ENCODE peak calls at places on chromosome 13, in nine cellular contexts. K, I, L, A, S, O, W, T and C are unnamed samples.

GRCh38 chr13:95858286-95859075 is 181.5 kb downstream of the DNAJC3 start:
- DNase-seq in T (no peak), L (no peak), S (no peak), W (no peak), O (peak; percentile 55), A (no peak), K (no peak), I (no peak), C (no peak)

GRCh38 chr13:90233933-90234672 is 1113.4 kb upstream of the MIR17HG start:
- DNase-seq in I (no peak), A (no peak), K (no peak), L (no peak), W (no peak), T (no peak), O (no peak), S (no peak), C (no peak)

GRCh38 chr13:27014406-27015359 is 156.9 kb downstream of the USP12 start:
- DNase-seq in T (no peak), A (no peak), K (no peak), W (no peak), I (no peak), L (no peak), O (no peak), S (no peak), C (no peak)

GRCh38 chr13:112715715-112716460 is 26.1 kb downstream of the ATP11A start:
- DNase-seq in S (no peak), K (no peak), T (no peak), W (no peak), A (peak; percentile 45), O (no peak), L (peak; percentile 20), I (no peak), C (no peak)

GRCh38 chr13:50893211-50893852 is 16.3 kb upstream of the RNASEH2B start:
- DNase-seq in A (no peak), W (no peak), S (peak; percentile 87), I (no peak), T (no peak), K (no peak), L (no peak), O (peak; percentile 19), C (no peak)

GRCh38 chr13:22517544-22517943 is 663.2 kb upstream of the SGCG start:
- DNase-seq in T (no peak), S (no peak), O (no peak), I (no peak), A (no peak), L (no peak), K (no peak), W (no peak), C (no peak)

GRCh38 chr13:46040763-46041162 is 11.8 kb downstream of the ZC3H13 start:
- DNase-seq in S (no peak), K (no peak), I (no peak), O (no peak), W (no peak), A (no peak), T (no peak), L (no peak), C (no peak)

GRCh38 chr13:24274452-24274971 is 34.9 kb upstream of the C1QTNF9 start:
- DNase-seq in L (peak; percentile 60), A (no peak), W (no peak), I (no peak), O (peak; percentile 59), S (no peak), K (no peak), T (no peak), C (no peak)

GRCh38 chr13:34894756-34895155 is 47.3 kb upstream of the NBEA start:
- DNase-seq in L (no peak), O (no peak), I (no peak), K (no peak), W (no peak), S (no peak), T (no peak), A (no peak), C (no peak)

GRCh38 chr13:42696191-42696590 is 85.2 kb upstream of the FAM216B start:
- DNase-seq in O (peak; percentile 80), L (no peak), W (no peak), S (no peak), I (no peak), T (no peak), A (no peak), K (no peak), C (no peak)

GRCh38 chr13:74695021-74695800 is 561.0 kb upstream of the KLF12 start:
- DNase-seq in T (no peak), A (no peak), S (no peak), O (no peak), I (no peak), L (no peak), W (no peak), K (no peak), C (no peak)

GRCh38 chr13:50224534-50224933 is 209.3 kb downstream of the KCNRG start:
- DNase-seq in A (no peak), I (no peak), W (no peak), T (no peak), L (no peak), O (peak; percentile 51), K (no peak), S (peak; percentile 90), C (no peak)

GRCh38 chr13:112697756-112698655 is 8.2 kb downstream of the ATP11A start:
- DNase-seq in K (no peak), A (peak; percentile 59), L (no peak), O (peak; percentile 44), S (no peak), W (no peak), T (no peak), I (no peak), C (no peak)

GRCh38 chr13:47809411-47809810 is 191.7 kb downstream of the SUCLA2 start:
- DNase-seq in W (no peak), I (no peak), K (no peak), L (no peak), T (no peak), S (no peak), A (no peak), O (no peak), C (no peak)

GRCh38 chr13:26498524-26499208 is 58.8 kb upstream of the WASF3 start:
- DNase-seq in W (no peak), O (peak; percentile 43), I (no peak), A (peak; percentile 47), T (no peak), S (no peak), L (no peak), K (no peak), C (no peak)

GRCh38 chr13:97231118-97231831 is 9.1 kb downstream of the MBNL2 start:
- DNase-seq in A (no peak), S (no peak), W (no peak), L (peak; percentile 29), O (no peak), K (no peak), I (no peak), T (no peak), C (no peak)

GRCh38 chr13:29684441-29684840 is 89.0 kb upstream of the SLC7A1 start:
- DNase-seq in I (no peak), K (no peak), O (peak; percentile 34), W (no peak), S (no peak), T (no peak), A (no peak), L (no peak), C (no peak)

GRCh38 chr13:73248711-73249580 is 190.1 kb downstream of the KLF5 start:
- DNase-seq in W (peak; percentile 61), A (no peak), I (peak; percentile 74), S (no peak), L (no peak), T (peak; percentile 4), K (no peak), O (peak; percentile 63), C (no peak)

GRCh38 chr13:61880576-61881283 is 465.1 kb upstream of the PCDH20 start:
- DNase-seq in K (no peak), A (no peak), T (peak; percentile 34), W (no peak), O (peak; percentile 5), L (no peak), S (peak; percentile 71), I (no peak), C (no peak)

DNA sequence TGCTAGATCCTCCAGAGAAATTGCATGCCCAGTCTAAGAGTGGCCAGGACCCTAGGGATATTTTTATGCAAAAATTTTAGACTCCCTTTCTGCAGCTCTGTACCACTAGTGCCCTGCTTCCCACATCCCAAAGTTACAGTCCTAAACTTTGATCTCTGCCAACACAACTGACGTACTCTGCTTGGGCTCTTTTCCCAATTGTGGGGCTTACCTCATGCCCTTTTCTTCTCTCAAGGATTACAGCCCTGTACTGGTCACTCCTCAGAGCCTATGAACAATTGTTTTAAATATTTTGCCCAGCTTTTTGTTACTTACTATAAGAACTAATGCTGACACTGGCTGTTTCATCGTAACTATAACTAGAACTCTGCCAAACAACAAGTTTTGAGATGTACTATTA is 57.8 kb upstream of the FBXL3 start:
- DNase-seq in W (no peak), K (no peak), S (no peak), O (no peak), I (no peak), A (no peak), L (no peak), T (no peak), C (no peak)
- TF ChIP-seq POLR2A in W (no peak), K (no peak), S (no peak), O (no peak), I (no peak), A (no peak), L (no peak), T (no peak), C (no peak)

GRCh38 chr13:40192516-40193257 is 473.8 kb downstream of the FOXO1 start:
- DNase-seq in I (peak; percentile 44), L (peak; percentile 38), W (no peak), S (no peak), O (no peak), T (no peak), A (no peak), K (no peak), C (no peak)
- H3K4me3 ChIP-seq in I (no peak overlapping the region), L (no peak overlapping the region), W (no peak overlapping the region), S (no peak overlapping the region), O (no peak overlapping the region), T (no peak overlapping the region), A (no peak overlapping the region), K (no peak overlapping the region), C (peak overlapping the region; percentile 15)

DNA sequence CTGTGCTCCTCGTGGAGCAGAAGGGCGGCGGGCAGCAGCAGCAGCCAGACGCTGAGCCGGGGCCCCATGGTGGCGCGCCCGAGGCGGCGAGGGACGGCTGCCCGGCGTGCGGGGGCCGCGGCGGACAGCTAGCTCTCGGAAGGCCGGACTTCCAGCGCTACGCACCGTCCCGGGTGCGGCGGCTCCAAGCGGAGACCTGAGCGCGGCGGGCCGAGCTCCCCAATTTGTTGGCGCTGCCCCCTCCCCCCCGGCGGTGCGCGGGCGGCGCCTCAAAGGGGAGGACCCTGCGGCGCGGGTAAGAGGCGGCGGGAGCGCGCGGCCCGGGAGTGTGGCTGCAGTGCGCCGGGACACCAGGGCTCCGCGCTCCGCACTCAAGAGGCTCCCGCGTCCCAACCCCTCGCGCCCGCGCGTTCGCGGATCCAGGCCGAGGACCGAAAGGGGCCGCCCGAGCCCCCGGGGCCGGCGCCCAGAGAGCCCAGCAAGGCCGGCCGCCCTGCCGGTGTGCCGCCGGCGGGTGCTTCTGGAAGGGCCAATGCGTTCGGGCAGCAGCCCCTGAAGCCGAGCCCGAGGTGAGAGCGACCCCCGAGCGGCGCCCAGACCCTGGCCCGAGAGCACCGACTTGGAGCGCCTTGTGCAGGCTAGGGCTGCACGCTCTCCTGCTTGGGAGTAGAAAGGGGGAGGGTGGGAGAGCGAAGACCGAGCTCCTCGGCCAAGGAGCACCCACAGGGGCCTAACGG is at the start of the genes COL4A1 and COL4A2:
- DNase-seq in I (peak; percentile 65), S (no peak), K (peak; percentile 86), W (peak; percentile 31), O (peak; percentile 77), A (peak; percentile 95), L (peak; percentile 87), T (peak; percentile 49), C (no peak)
- TF ChIP-seq POLR2A in I (peak; percentile 20), S (no peak), K (peak; percentile 100), W (no peak), O (peak; percentile 99), A (peak; percentile 92), L (peak; percentile 77), T (peak; percentile 74), C (peak; percentile 86)

GRCh38 chr13:99979453-99980200 is 2.0 kb upstream of the ZIC2 start:
- DNase-seq in K (no peak), A (no peak), O (no peak), I (peak; percentile 16), T (peak; percentile 60), S (peak; percentile 79), W (no peak), L (no peak), C (no peak)
- H3K4me3 ChIP-seq in K (no peak overlapping the region), A (peak overlapping the region; percentile 26), O (no peak overlapping the region), I (peak overlapping the region; percentile 50), T (peak overlapping the region; percentile 92), S (peak overlapping the region; percentile 63), W (no peak overlapping the region), L (peak overlapping the region; percentile 46), C (peak overlapping the region; percentile 53)